ENCODE peak calls at places on chromosomes 5 and 9, in four cellular contexts. One of them, this sample, is unnamed.

GRCh38 chr9:15697459-15697858 is 144.6 kb downstream of the CCDC171 start:
- DNase-seq in K562: peak; percentile 1
- DNase-seq in HepG2: no peak
- DNase-seq in HCT116: no peak
- DNase-seq in this sample: no peak

GRCh38 chr9:89659473-89660256 is 54.9 kb downstream of the GADD45G start:
- DNase-seq in HCT116: no peak
- DNase-seq in HepG2: no peak
- DNase-seq in K562: no peak
- DNase-seq in this sample: no peak

GRCh38 chr5:41793156-41793770 is 77.0 kb downstream of the OXCT1 start:
- DNase-seq in HCT116: no peak
- DNase-seq in K562: no peak
- DNase-seq in HepG2: no peak
- DNase-seq in this sample: no peak

GRCh38 chr5:151740958-151741373 is 17.5 kb downstream of the ATOX1 start:
- DNase-seq in HepG2: no peak
- DNase-seq in HCT116: no peak
- DNase-seq in K562: no peak
- DNase-seq in this sample: peak; percentile 42

GRCh38 chr5:53167836-53168235 is 58.3 kb upstream of the MOCS2 start:
- DNase-seq in HCT116: no peak
- DNase-seq in K562: no peak
- DNase-seq in HepG2: no peak
- DNase-seq in this sample: no peak

GRCh38 chr5:94347130-94347529 is 271.3 kb downstream of the KIAA0825 start:
- DNase-seq in K562: no peak
- DNase-seq in HCT116: no peak
- DNase-seq in HepG2: no peak
- DNase-seq in this sample: no peak

GRCh38 chr5:14675309-14675708 is 10.8 kb downstream of the OTULIN start:
- DNase-seq in K562: no peak
- DNase-seq in HCT116: no peak
- DNase-seq in HepG2: no peak
- DNase-seq in this sample: no peak

GRCh38 chr5:142412581-142412980 is 87.8 kb upstream of the SPRY4 start:
- DNase-seq in HepG2: no peak
- DNase-seq in HCT116: no peak
- DNase-seq in K562: no peak
- DNase-seq in this sample: no peak

GRCh38 chr5:140005145-140005591 is 37.9 kb downstream of the NRG2 start:
- DNase-seq in K562: no peak
- DNase-seq in HCT116: no peak
- DNase-seq in HepG2: no peak
- DNase-seq in this sample: no peak

GRCh38 chr5:144638802-144639201 is 468.1 kb downstream of the KCTD16 start:
- DNase-seq in HepG2: no peak
- DNase-seq in HCT116: no peak
- DNase-seq in K562: no peak
- DNase-seq in this sample: no peak

GRCh38 chr9:27654629-27655285 is 81.5 kb upstream of the C9orf72 start:
- DNase-seq in K562: no peak
- DNase-seq in HepG2: no peak
- DNase-seq in HCT116: no peak
- DNase-seq in this sample: no peak

GRCh38 chr5:41266377-41266776 is 53.0 kb upstream of the C6 start:
- DNase-seq in HepG2: no peak
- DNase-seq in K562: no peak
- DNase-seq in HCT116: no peak
- DNase-seq in this sample: no peak

GRCh38 chr9:79255681-79256080 is 316.1 kb upstream of the TLE4 start:
- DNase-seq in K562: no peak
- DNase-seq in HCT116: no peak
- DNase-seq in HepG2: no peak
- DNase-seq in this sample: no peak

GRCh38 chr5:136295914-136296313 is 69.4 kb downstream of the TRPC7 start:
- DNase-seq in K562: no peak
- DNase-seq in HepG2: no peak
- DNase-seq in HCT116: no peak
- DNase-seq in this sample: no peak

GRCh38 chr9:107218834-107219485 is 64.1 kb upstream of the RAD23B start:
- DNase-seq in HCT116: no peak
- DNase-seq in K562: no peak
- DNase-seq in HepG2: no peak
- DNase-seq in this sample: no peak

GRCh38 chr5:167460449-167461020 is 830.9 kb upstream of the WWC1 start:
- DNase-seq in HepG2: no peak
- DNase-seq in K562: no peak
- DNase-seq in HCT116: no peak
- DNase-seq in this sample: no peak

GRCh38 chr5:63400079-63400478 is 562.2 kb downstream of the HTR1A start:
- DNase-seq in HCT116: no peak
- DNase-seq in K562: no peak
- DNase-seq in HepG2: no peak
- DNase-seq in this sample: no peak

GRCh38 chr9:97568461-97569275 is 64.5 kb downstream of the TSTD2 start:
- DNase-seq in K562: no peak
- DNase-seq in HCT116: no peak
- DNase-seq in HepG2: no peak
- DNase-seq in this sample: no peak

GRCh38 chr5:150036513-150036912 is 36.0 kb downstream of the HMGXB3 start:
- DNase-seq in HCT116: no peak
- DNase-seq in K562: no peak
- DNase-seq in HepG2: no peak
- DNase-seq in this sample: no peak

GRCh38 chr5:172860520-172861443 is 26.7 kb downstream of the ERGIC1 start:
- DNase-seq in HCT116: no peak
- DNase-seq in HepG2: no peak
- DNase-seq in K562: no peak
- DNase-seq in this sample: no peak

GRCh38 chr9:131480258-131480657 is 22.5 kb upstream of the POMT1 start:
- DNase-seq in HCT116: no peak
- DNase-seq in HepG2: no peak
- DNase-seq in K562: no peak
- DNase-seq in this sample: no peak

GRCh38 chr9:95229230-95229933 is 88.1 kb downstream of the FANCC start:
- DNase-seq in HCT116: no peak
- DNase-seq in HepG2: peak; percentile 33
- DNase-seq in K562: peak; percentile 5
- DNase-seq in this sample: no peak

GRCh38 chr5:132017738-132018625 is 6.5 kb upstream of the ACSL6 start:
- DNase-seq in HCT116: no peak
- DNase-seq in HepG2: no peak
- DNase-seq in K562: no peak
- DNase-seq in this sample: no peak

GRCh38 chr5:144433893-144434292 is 263.2 kb downstream of the KCTD16 start:
- DNase-seq in HCT116: no peak
- DNase-seq in HepG2: no peak
- DNase-seq in K562: no peak
- DNase-seq in this sample: no peak

GRCh38 chr5:133569347-133569746 is 43.0 kb downstream of the FSTL4 start:
- DNase-seq in K562: no peak
- DNase-seq in HepG2: no peak
- DNase-seq in HCT116: no peak
- DNase-seq in this sample: no peak

GRCh38 chr9:127451681-127452480 is 571 bp downstream of the LRSAM1 start:
- DNase-seq in K562: peak; percentile 79
- DNase-seq in HepG2: no peak
- DNase-seq in HCT116: no peak
- DNase-seq in this sample: no peak

GRCh38 chr5:133867851-133868545 is 100.4 kb downstream of the C5orf15 start:
- DNase-seq in HepG2: no peak
- DNase-seq in HCT116: no peak
- DNase-seq in K562: no peak
- DNase-seq in this sample: no peak

GRCh38 chr5:39513236-39513635 is 88.5 kb upstream of the DAB2 start:
- DNase-seq in HCT116: peak; percentile 1
- DNase-seq in K562: no peak
- DNase-seq in HepG2: peak; percentile 12
- DNase-seq in this sample: no peak
- TF ChIP-seq TCF7L2 in HCT116: no peak
- TF ChIP-seq TCF7L2 in K562: no peak
- TF ChIP-seq TCF7L2 in HepG2: no peak
- TF ChIP-seq TCF7L2 in this sample: no peak

GRCh38 chr5:81167544-81167943 is 65.6 kb upstream of the CKMT2 start:
- DNase-seq in HCT116: no peak
- DNase-seq in K562: no peak
- DNase-seq in HepG2: no peak
- DNase-seq in this sample: no peak
- TF ChIP-seq POLR2AphosphoS5 in HCT116: no peak
- TF ChIP-seq POLR2AphosphoS5 in K562: no peak
- TF ChIP-seq POLR2AphosphoS5 in HepG2: no peak
- TF ChIP-seq POLR2AphosphoS5 in this sample: no peak

GRCh38 chr5:76622973-76623596 is at the start of gene F2RL2:
- DNase-seq in HCT116: no peak
- DNase-seq in K562: peak; percentile 56
- DNase-seq in HepG2: no peak
- DNase-seq in this sample: no peak

GRCh38 chr5:76620166-76620565 is 3.0 kb downstream of the F2RL2 start:
- DNase-seq in K562: peak; percentile 38
- DNase-seq in HCT116: no peak
- DNase-seq in HepG2: no peak
- DNase-seq in this sample: no peak

GRCh38 chr5:76625087-76625860 is 2.1 kb upstream of the F2RL2 start:
- DNase-seq in HepG2: no peak
- DNase-seq in K562: peak; percentile 62
- DNase-seq in HCT116: no peak
- DNase-seq in this sample: no peak

GRCh38 chr5:76617675-76618074 is 5.5 kb downstream of the F2RL2 start:
- DNase-seq in HepG2: no peak
- DNase-seq in HCT116: no peak
- DNase-seq in K562: no peak
- DNase-seq in this sample: no peak

DNA sequence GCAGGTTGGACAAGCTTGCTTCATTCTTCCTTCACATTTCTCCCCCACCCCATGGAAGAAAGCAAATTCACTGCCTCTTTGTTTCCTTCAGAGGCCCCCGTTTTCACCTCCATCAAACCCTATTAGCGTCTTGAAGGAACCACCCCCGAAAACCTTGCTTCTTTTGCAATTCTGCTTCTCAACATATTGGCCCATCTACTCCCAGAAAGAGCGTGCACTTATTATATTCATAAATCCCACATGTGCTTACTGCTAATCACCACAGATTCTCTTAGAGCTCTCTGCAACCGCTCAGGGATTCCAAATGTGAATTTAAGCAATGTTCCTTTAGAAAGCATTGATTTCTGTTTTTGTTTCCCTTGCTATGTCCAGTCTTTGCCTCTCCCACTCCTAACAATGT is 1.1 kb downstream of the F2RL2 start:
- DNase-seq in K562: no peak
- DNase-seq in HCT116: no peak
- DNase-seq in HepG2: no peak
- DNase-seq in this sample: no peak
- H3K4me3 ChIP-seq in K562: no peak overlapping the region
- H3K4me3 ChIP-seq in HCT116: no peak overlapping the region
- H3K4me3 ChIP-seq in HepG2: no peak overlapping the region
- H3K4me3 ChIP-seq in this sample: no peak overlapping the region

DNA sequence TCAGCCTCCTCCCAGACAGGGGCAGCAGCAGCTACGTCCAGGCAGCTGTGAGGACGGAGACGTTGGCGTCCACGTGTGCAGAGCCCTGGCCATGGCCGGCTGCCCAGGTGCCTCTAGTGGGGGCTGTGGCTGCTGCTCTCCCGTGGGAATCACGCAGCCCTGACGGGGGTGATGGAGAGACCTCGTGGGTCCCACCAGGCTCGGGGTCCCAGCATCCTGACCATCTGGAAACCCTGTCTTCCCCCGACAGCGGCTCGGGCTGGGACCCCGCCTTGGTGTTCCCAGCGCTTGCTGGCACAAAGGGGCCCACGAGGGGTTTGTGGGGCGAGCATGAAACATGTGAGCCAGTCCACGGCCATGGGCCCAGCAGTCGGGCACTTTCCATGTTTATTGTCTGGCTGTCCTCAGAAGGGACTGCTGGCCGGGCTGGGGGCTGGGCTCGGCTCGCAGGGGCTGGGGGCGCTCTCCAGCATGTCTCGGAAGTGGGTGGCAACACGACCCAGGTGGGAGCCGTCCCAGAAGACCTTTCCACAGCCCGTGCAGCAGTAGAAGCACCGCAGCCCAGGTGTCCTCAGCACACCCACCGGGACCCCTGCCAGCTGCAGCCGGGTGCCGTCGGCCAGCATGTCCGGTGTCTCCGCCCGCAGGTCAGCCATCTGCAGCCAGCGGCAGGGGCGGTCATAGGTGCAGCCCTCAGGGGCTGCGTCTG is 4.6 kb upstream of the NRARP start:
- DNase-seq in HepG2: no peak
- DNase-seq in HCT116: no peak
- DNase-seq in K562: no peak
- DNase-seq in this sample: no peak
- TF ChIP-seq TCF7L2 in HepG2: no peak
- TF ChIP-seq TCF7L2 in HCT116: no peak
- TF ChIP-seq TCF7L2 in K562: no peak
- TF ChIP-seq TCF7L2 in this sample: no peak

DNA sequence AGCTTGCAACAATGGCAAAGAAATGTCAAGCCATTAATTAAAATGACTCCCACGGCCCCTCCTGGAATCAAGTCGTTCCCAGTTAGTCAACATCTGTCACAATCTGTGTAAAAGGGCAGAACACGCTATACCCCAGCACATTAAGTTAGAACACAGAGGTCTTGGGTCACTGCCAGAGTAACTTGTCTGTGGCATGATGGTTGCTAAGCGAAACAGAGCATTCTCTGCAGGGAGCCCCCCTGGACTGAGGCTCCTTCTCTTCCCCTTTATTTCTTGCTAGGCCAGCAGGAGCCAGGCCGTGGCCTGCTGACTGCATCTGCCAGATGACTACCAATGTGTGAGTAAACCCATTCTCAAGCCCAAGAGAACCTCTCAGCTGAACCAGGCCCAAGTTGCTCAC is 51.9 kb upstream of the ZBED3 start:
- DNase-seq in HepG2: no peak
- DNase-seq in HCT116: no peak
- DNase-seq in K562: peak; percentile 22
- DNase-seq in this sample: no peak
- TF ChIP-seq POLR2AphosphoS5 in HepG2: no peak
- TF ChIP-seq POLR2AphosphoS5 in HCT116: no peak
- TF ChIP-seq POLR2AphosphoS5 in K562: no peak
- TF ChIP-seq POLR2AphosphoS5 in this sample: no peak

DNA sequence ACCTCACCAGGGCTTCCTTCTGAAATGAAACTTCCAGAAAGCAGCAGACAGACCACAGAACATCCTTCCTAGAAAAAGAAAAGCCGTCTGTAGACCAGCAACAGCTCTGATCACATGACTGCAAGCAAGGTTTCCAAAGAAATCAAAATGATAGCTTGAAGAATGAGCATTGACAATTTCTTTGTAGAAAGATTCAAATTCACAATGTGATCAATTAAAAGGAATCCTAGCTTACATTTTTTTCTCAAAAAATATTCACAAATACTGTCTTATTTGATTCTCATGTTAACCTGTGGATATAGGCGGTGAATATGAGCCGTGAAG is 144.9 kb downstream of the MTX3 start:
- DNase-seq in K562: no peak
- DNase-seq in HepG2: no peak
- DNase-seq in HCT116: no peak
- DNase-seq in this sample: no peak
- H3K4me3 ChIP-seq in K562: no peak overlapping the region
- H3K4me3 ChIP-seq in HepG2: no peak overlapping the region
- H3K4me3 ChIP-seq in HCT116: no peak overlapping the region
- H3K4me3 ChIP-seq in this sample: no peak overlapping the region